ENCODE peak calls at places on chromosomes 11 and 22, in ten cellular contexts. P is psoas muscle; S is GM23248; O is endothelial cell of umbilical vein; J is lung; M is thyroid gland; B is CD8-positive, alpha-beta memory T cell; Q is neuronal stem cell; K is HepG2; W is esophagus squamous epithelium. E is an unnamed sample. For H3K36me3, the result is how much of the 10 kb centered on the place peaks cover.

GRCh38 chr11:111942826-111943225 is 5.7 kb downstream of the DIXDC1 start:
- DNase-seq in P (no peak), S (peak), B (no peak), W (no peak), Q (no peak), J (no peak), M (no peak), K (no peak), O (no peak), E (no peak)

GRCh38 chr11:57514538-57515331 is 767 bp downstream of the SLC43A1 start:
- DNase-seq in Q (no peak), J (peak), S (peak), M (peak), W (no peak), P (peak), K (peak), O (peak), B (peak), E (peak)

GRCh38 chr11:114027941-114028340 is 31.6 kb upstream of the ZBTB16 start:
- DNase-seq in W (no peak), M (no peak), S (peak), Q (no peak), P (no peak), J (no peak), B (no peak), O (no peak), K (no peak), E (no peak)

GRCh38 chr11:108871867-108872266 is 207.0 kb downstream of the DDX10 start:
- DNase-seq in S (no peak), K (no peak), B (no peak), Q (no peak), M (no peak), O (no peak), W (no peak), J (no peak), P (no peak), E (no peak)

GRCh38 chr22:28375761-28376534 is 303.7 kb downstream of the TTC28 start:
- DNase-seq in P (no peak), K (no peak), B (no peak), Q (no peak), M (no peak), O (no peak), S (peak), J (no peak), W (no peak), E (no peak)

GRCh38 chr11:17013548-17014320 is 480 bp downstream of the PLEKHA7 start:
- DNase-seq in O (no peak), J (no peak), B (no peak), S (no peak), W (no peak), P (peak), Q (peak), K (peak), M (peak), E (peak)

GRCh38 chr22:47164514-47165337 is 402.3 kb downstream of the TBC1D22A start:
- DNase-seq in K (peak), W (no peak), O (peak), J (no peak), Q (peak), M (no peak), S (no peak), P (no peak), B (no peak), E (no peak)

GRCh38 chr11:396948-397548 is 3.0 kb downstream of the PKP3 start:
- DNase-seq in P (peak), B (no peak), O (peak), K (peak), Q (no peak), J (no peak), M (no peak), W (no peak), S (peak), E (peak)

GRCh38 chr11:57126766-57127400 is 54.9 kb upstream of the LRRC55 start:
- DNase-seq in M (no peak), B (no peak), P (no peak), S (no peak), Q (no peak), K (no peak), O (no peak), W (no peak), J (no peak), E (no peak)

GRCh38 chr22:23754980-23755636 is 883 bp upstream of the VPREB3 start:
- DNase-seq in K (no peak), M (no peak), O (peak), Q (no peak), P (no peak), J (no peak), W (no peak), B (no peak), S (peak), E (no peak)

GRCh38 chr22:27650985-27651384 is 150.6 kb downstream of the MN1 start:
- DNase-seq in J (no peak), K (no peak), W (no peak), P (no peak), Q (no peak), S (no peak), M (no peak), O (no peak), B (no peak), E (no peak)

GRCh38 chr11:120169981-120170698 is 32.2 kb upstream of the TRIM29 start:
- DNase-seq in W (no peak), J (no peak), M (no peak), K (no peak), O (no peak), P (no peak), Q (no peak), S (no peak), B (no peak), E (peak)

GRCh38 chr11:63212742-63213141 is 30.7 kb downstream of the SLC22A25 start:
- DNase-seq in K (peak), W (no peak), Q (peak), M (no peak), S (peak), B (no peak), P (no peak), O (peak), J (no peak), E (no peak)

GRCh38 chr11:17294033-17294432 is 17.5 kb downstream of the NUCB2 start:
- DNase-seq in M (no peak), Q (no peak), B (no peak), J (no peak), W (no peak), K (no peak), S (no peak), O (no peak), P (no peak), E (no peak)

GRCh38 chr11:97361812-97362378 is 972.1 kb downstream of the JRKL start:
- DNase-seq in Q (no peak), P (no peak), W (no peak), M (no peak), S (no peak), B (no peak), O (no peak), J (no peak), K (no peak), E (no peak)

GRCh38 chr11:14672635-14673034 is 29.0 kb downstream of the PDE3B start:
- DNase-seq in B (no peak), O (no peak), K (no peak), M (no peak), Q (no peak), J (no peak), P (no peak), S (peak), W (no peak), E (no peak)

GRCh38 chr22:44145544-44145943 is 35.2 kb upstream of the PARVG start:
- DNase-seq in O (no peak), P (no peak), K (no peak), B (no peak), M (no peak), J (no peak), S (no peak), W (no peak), Q (no peak), E (no peak)

GRCh38 chr22:19966908-19967750 is 25.5 kb upstream of the TXNRD2 start:
- DNase-seq in M (no peak), B (no peak), W (no peak), Q (no peak), P (no peak), O (peak), S (no peak), J (no peak), K (no peak), E (no peak)

GRCh38 chr11:109704432-109704831 is 282.4 kb downstream of the C11orf87 start:
- DNase-seq in O (no peak), J (no peak), B (no peak), Q (no peak), M (no peak), P (no peak), S (no peak), W (no peak), K (no peak), E (no peak)

GRCh38 chr11:19939415-19939929 is 220.8 kb downstream of the DBX1 start:
- DNase-seq in P (no peak), O (no peak), B (no peak), S (no peak), W (no peak), Q (no peak), K (no peak), J (no peak), M (no peak), E (no peak)

GRCh38 chr11:122676638-122677037 is 21.1 kb downstream of the UBASH3B start:
- DNase-seq in O (no peak), M (no peak), P (no peak), J (no peak), Q (no peak), K (peak), S (no peak), W (no peak), B (no peak), E (no peak)

GRCh38 chr22:24406322-24407277 is 20.8 kb upstream of the ADORA2A start:
- DNase-seq in S (no peak), W (no peak), K (no peak), O (no peak), B (no peak), P (no peak), Q (no peak), M (no peak), J (no peak), E (no peak)

GRCh38 chr11:130849215-130849568 is 67.1 kb downstream of the SNX19 start:
- DNase-seq in S (peak), O (no peak), M (no peak), P (no peak), Q (no peak), J (no peak), K (no peak), B (no peak), W (no peak), E (no peak)

GRCh38 chr11:11579012-11579755 is 42.6 kb downstream of the GALNT18 start:
- DNase-seq in J (peak), S (no peak), W (no peak), B (no peak), Q (no peak), M (peak), O (no peak), P (no peak), K (no peak), E (no peak)

GRCh38 chr22:31278643-31279326 is 13.5 kb downstream of the PIK3IP1 start:
- DNase-seq in J (no peak), Q (no peak), O (no peak), B (no peak), S (no peak), W (no peak), P (no peak), K (no peak), M (no peak), E (no peak)

GRCh38 chr11:94809251-94809650 is 41.1 kb downstream of the AMOTL1 start:
- DNase-seq in K (no peak), M (no peak), S (peak), J (no peak), P (no peak), B (no peak), W (no peak), O (no peak), Q (no peak), E (no peak)

GRCh38 chr11:12539570-12539969 is 134.7 kb upstream of the TEAD1 start:
- DNase-seq in Q (no peak), O (peak), K (no peak), B (no peak), M (no peak), W (no peak), P (no peak), S (peak), J (no peak), E (no peak)

GRCh38 chr11:23123766-23124165 is 263.5 kb upstream of the CCDC179 start:
- DNase-seq in O (peak), J (no peak), Q (no peak), P (no peak), S (peak), W (no peak), K (no peak), B (no peak), M (no peak), E (no peak)

GRCh38 chr11:76237914-76238313 is 31.6 kb upstream of the WNT11 start:
- DNase-seq in Q (no peak), M (no peak), B (no peak), W (no peak), K (peak), J (no peak), O (peak), P (no peak), S (peak), E (peak)

GRCh38 chr11:116890193-116890592 is 52.8 kb upstream of the APOA1 start:
- DNase-seq in B (no peak), W (no peak), P (no peak), J (no peak), O (peak), Q (no peak), M (no peak), K (no peak), S (no peak), E (no peak)

GRCh38 chr11:45092901-45093760 is 53.3 kb upstream of the PRDM11 start:
- DNase-seq in S (peak), P (no peak), O (no peak), B (peak), K (no peak), J (no peak), M (no peak), Q (no peak), W (no peak), E (no peak)

GRCh38 chr11:101003468-101003867 is 126.1 kb downstream of the PGR start:
- DNase-seq in B (no peak), O (no peak), M (no peak), S (no peak), Q (no peak), J (no peak), K (peak), P (no peak), W (no peak), E (no peak)

GRCh38 chr22:49521787-49522224 is 305.9 kb downstream of the BRD1 start:
- DNase-seq in B (no peak), J (no peak), O (no peak), K (no peak), W (no peak), P (no peak), M (no peak), S (no peak), Q (no peak), E (no peak)

GRCh38 chr11:1484061-1484671 is 2.4 kb downstream of the MOB2 start:
- DNase-seq in M (no peak), S (no peak), P (peak), O (no peak), W (no peak), Q (no peak), B (no peak), J (no peak), K (no peak), E (no peak)
- H3K36me3 ChIP-seq in M (under half), S (under half), P (under half), O (under half), W (under half), Q (under half), B (under half), J (under half), K (under half), E (under half)

DNA sequence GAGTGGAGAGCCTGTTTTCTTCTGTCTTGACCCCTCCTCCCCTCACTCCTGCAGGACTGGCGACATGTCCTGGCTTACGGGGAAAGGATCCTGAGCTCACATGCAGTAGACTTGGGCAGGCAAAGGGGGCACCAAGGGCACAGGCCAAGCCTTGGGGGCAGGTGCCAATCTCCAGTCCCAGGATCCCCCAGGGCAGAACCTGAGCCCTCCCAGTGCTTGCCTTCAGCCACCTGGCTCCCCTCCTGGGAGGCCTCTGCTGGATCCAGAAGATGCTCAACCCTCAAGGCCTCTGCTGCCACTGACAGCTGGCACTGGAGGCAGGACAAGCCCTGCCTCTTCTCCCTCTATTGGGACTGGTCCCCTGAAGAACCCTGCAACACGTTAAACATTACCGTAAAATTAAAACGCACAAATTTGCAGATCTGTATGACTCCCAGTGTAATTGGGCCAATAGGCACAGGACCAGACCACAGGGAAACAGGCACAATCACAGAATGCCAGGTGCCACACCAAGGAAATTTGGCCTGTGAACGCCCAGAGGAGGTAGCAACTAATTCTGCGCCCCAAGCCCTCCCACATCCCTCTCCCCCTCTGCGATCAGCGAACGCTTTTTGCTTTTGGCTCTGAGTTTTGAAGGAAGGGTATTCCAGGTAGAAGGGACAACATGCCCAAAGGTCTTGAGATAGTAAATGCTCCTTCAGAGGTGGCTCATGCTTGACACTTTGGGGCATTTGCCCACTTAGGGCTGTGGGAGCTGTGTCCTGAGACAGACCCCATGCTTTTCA is 967 bp upstream of the LZTR1 start:
- DNase-seq in Q (no peak), B (no peak), W (no peak), O (no peak), J (no peak), S (no peak), M (no peak), K (no peak), P (no peak), E (no peak)
- H3K4me3 ChIP-seq in Q (peak), B (peak), W (peak), O (peak), J (peak), S (peak), M (peak), K (peak), P (peak), E (peak)

GRCh38 chr11:46664612-46665011 is 35.8 kb downstream of the ARHGAP1 start:
- DNase-seq in W (no peak), O (no peak), P (no peak), B (no peak), M (no peak), J (no peak), S (no peak), Q (no peak), K (no peak), E (no peak)

GRCh38 chr11:46666982-46667590 is 33.3 kb downstream of the ARHGAP1 start:
- DNase-seq in S (no peak), O (no peak), P (no peak), J (no peak), B (no peak), Q (no peak), K (no peak), W (no peak), M (peak), E (no peak)

GRCh38 chr11:46666516-46666915 is 33.9 kb downstream of the ARHGAP1 start:
- DNase-seq in S (no peak), Q (no peak), K (no peak), M (peak), B (no peak), P (no peak), O (no peak), J (no peak), W (no peak), E (no peak)

GRCh38 chr11:46663277-46663940 is 37.0 kb downstream of the ARHGAP1 start:
- DNase-seq in Q (no peak), B (no peak), S (peak), M (no peak), K (no peak), P (no peak), W (no peak), O (no peak), J (no peak), E (no peak)

GRCh38 chr11:46665356-46665755 is 35.1 kb downstream of the ARHGAP1 start:
- DNase-seq in W (no peak), S (no peak), B (no peak), K (no peak), O (no peak), M (no peak), J (no peak), Q (no peak), P (no peak), E (no peak)
- H3K27ac ChIP-seq in W (no peak), S (no peak), B (no peak), K (no peak), O (no peak), M (peak), J (no peak), Q (no peak), P (peak), E (no peak)

GRCh38 chr11:134155456-134155855 is 68.3 kb downstream of the NCAPD3 start:
- DNase-seq in M (no peak), K (no peak), S (no peak), P (no peak), J (no peak), B (no peak), W (no peak), Q (no peak), O (no peak), E (no peak)

GRCh38 chr11:134152692-134153091 is 71.1 kb downstream of the NCAPD3 start:
- DNase-seq in W (no peak), M (no peak), O (no peak), Q (no peak), S (no peak), B (no peak), K (no peak), J (no peak), P (no peak), E (no peak)

GRCh38 chr11:134153147-134153905 is 70.4 kb downstream of the NCAPD3 start:
- DNase-seq in O (no peak), M (no peak), P (no peak), K (no peak), Q (no peak), J (no peak), B (no peak), S (no peak), W (no peak), E (no peak)

GRCh38 chr11:134155946-134156865 is 67.6 kb downstream of the NCAPD3 start:
- DNase-seq in M (no peak), J (no peak), O (no peak), P (no peak), S (no peak), K (no peak), W (no peak), B (no peak), Q (no peak), E (no peak)

GRCh38 chr11:134154441-134154840 is 69.3 kb downstream of the NCAPD3 start:
- DNase-seq in P (no peak), W (no peak), O (no peak), J (no peak), S (no peak), Q (no peak), K (no peak), B (no peak), M (no peak), E (no peak)
- H3K36me3 ChIP-seq in P (half or more), W (half or more), O (under half), J (under half), S (under half), Q (half or more), K (under half), B (under half), M (under half), E (under half)

GRCh38 chr22:33568934-33569496 is 351.3 kb downstream of the LARGE1 start:
- DNase-seq in Q (no peak), B (no peak), P (no peak), M (no peak), K (no peak), J (no peak), W (no peak), S (no peak), O (no peak), E (no peak)
- H3K4me3 ChIP-seq in Q (no peak), B (no peak), P (no peak), M (no peak), K (no peak), J (no peak), W (no peak), S (no peak), O (no peak), E (no peak)